ENCODE peak calls at places on chromosomes 4 and X, in six cellular contexts. A is sigmoid colon, Z is heart left ventricle, Q is cardiac muscle cell, D is OCI-LY7, N is ascending aorta. I is an unnamed sample.

GRCh38 chr4:60805500-60806313 is 394.4 kb upstream of the ADGRL3 start:
- DNase-seq in Q (peak; percentile 55), A (no peak), N (no peak), D (peak; percentile 23), Z (no peak), I (no peak)

GRCh38 chrX:14038375-14039077 is 8.8 kb upstream of the GEMIN8 start:
- DNase-seq in Q (no peak), A (no peak), D (no peak), N (no peak), Z (no peak), I (no peak)

GRCh38 chr4:170741856-170742255 is 652.1 kb upstream of the AADAT start:
- DNase-seq in Z (no peak), Q (no peak), D (no peak), N (no peak), A (no peak), I (no peak)

GRCh38 chrX:63656871-63657580 is 128.0 kb downstream of the ARHGEF9 start:
- DNase-seq in Z (peak; percentile 27), D (no peak), Q (peak; percentile 75), N (no peak), A (no peak), I (no peak)

GRCh38 chr4:103867311-103867710 is 147.5 kb upstream of the TACR3 start:
- DNase-seq in Z (no peak), A (no peak), N (no peak), D (no peak), Q (no peak), I (no peak)

GRCh38 chr4:6873792-6874461 is 35.7 kb upstream of the TBC1D14 start:
- DNase-seq in A (peak; percentile 77), Q (peak; percentile 76), D (peak; percentile 79), N (no peak), Z (peak; percentile 67), I (peak; percentile 78)

GRCh38 chr4:11428701-11429571 is at the start of gene HS3ST1:
- DNase-seq in Q (peak; percentile 84), A (peak; percentile 87), N (peak; percentile 23), D (no peak), Z (peak; percentile 83), I (peak; percentile 85)

GRCh38 chrX:135923353-135923752 is 29.8 kb downstream of the SAGE1 start:
- DNase-seq in N (no peak), D (peak; percentile 0), Z (no peak), Q (no peak), A (no peak), I (no peak)

GRCh38 chr4:119517361-119518229 is 111.0 kb downstream of the PDE5A start:
- DNase-seq in A (no peak), D (no peak), Q (peak; percentile 63), N (no peak), Z (no peak), I (no peak)

GRCh38 chrX:111181883-111182400 is 86.0 kb downstream of the PAK3 start:
- DNase-seq in Z (no peak), A (no peak), N (no peak), D (no peak), Q (no peak), I (no peak)

GRCh38 chrX:152821145-152821765 is 9.3 kb downstream of the CETN2 start:
- DNase-seq in Z (no peak), N (no peak), D (peak; percentile 25), Q (peak; percentile 31), A (no peak), I (peak; percentile 72)

GRCh38 chrX:36214924-36215323 is 295.4 kb downstream of the CFAP47 start:
- DNase-seq in A (no peak), Z (no peak), N (no peak), Q (no peak), D (no peak), I (no peak)

GRCh38 chr4:13617801-13618200 is 9.7 kb downstream of the BOD1L1 start:
- DNase-seq in Q (no peak), D (no peak), N (no peak), Z (no peak), A (no peak), I (no peak)

GRCh38 chrX:53077207-53078197 is 4.7 kb upstream of the TSPYL2 start:
- DNase-seq in Z (no peak), D (no peak), N (no peak), Q (no peak), A (no peak), I (no peak)

GRCh38 chrX:112819013-112819635 is 21.5 kb downstream of the AMOT start:
- DNase-seq in N (no peak), Q (peak; percentile 78), D (no peak), Z (no peak), A (no peak), I (no peak)

DNA sequence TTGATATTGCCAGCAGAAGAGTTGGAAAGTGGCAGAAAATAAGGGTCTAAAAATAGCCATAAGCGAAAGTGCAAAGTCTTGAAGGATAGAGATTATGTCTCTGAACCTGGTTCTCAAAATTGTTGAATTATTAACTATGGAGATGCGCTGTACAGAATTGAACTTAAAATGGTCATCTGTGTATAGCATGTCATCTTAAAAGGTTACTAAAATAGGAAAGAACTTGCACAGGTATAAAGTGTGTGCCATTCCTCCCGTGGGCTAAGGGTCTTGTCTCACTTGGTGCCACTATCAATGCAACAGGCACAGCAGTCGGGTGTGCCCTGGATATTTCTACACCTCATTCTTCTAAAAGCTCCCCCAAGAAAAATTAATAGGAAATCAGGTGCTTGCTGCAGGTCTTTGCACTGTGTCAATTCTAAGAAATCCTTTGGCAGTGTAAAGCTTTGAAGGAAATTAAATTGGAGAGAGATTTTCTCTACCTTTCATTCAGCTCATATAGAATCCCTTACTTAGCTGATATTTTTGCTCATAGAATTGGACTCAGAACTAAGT is 2.4 kb downstream of the SORBS2 start:
- DNase-seq in D (peak; percentile 15), N (no peak), A (no peak), Q (no peak), Z (no peak), I (no peak)
- H3K27ac ChIP-seq in D (peak overlapping the region; percentile 90), N (no peak overlapping the region), A (peak overlapping the region; percentile 87), Q (peak overlapping the region; percentile 96), Z (peak overlapping the region; percentile 82), I (peak overlapping the region; percentile 64)

GRCh38 chr4:184451726-184452125 is 22.6 kb downstream of the IRF2 start:
- DNase-seq in N (no peak), Z (no peak), D (no peak), A (no peak), Q (no peak), I (no peak)
- H3K4me1 ChIP-seq in N (peaks cover 5% of the 10 kb centered on the region), Z (peaks cover 56% of the 10 kb centered on the region), D (peaks cover 42% of the 10 kb centered on the region), A (peaks cover 60% of the 10 kb centered on the region), Q (peaks cover 7% of the 10 kb centered on the region), I (no peaks in the 10 kb centered on the region)

GRCh38 chr4:37609621-37610020 is 76.6 kb downstream of the RELL1 start:
- DNase-seq in N (no peak), A (no peak), Z (no peak), D (no peak), Q (no peak), I (no peak)
- H3K27ac ChIP-seq in N (no peak overlapping the region), A (no peak overlapping the region), Z (no peak overlapping the region), D (no peak overlapping the region), Q (no peak overlapping the region), I (no peak overlapping the region)

DNA sequence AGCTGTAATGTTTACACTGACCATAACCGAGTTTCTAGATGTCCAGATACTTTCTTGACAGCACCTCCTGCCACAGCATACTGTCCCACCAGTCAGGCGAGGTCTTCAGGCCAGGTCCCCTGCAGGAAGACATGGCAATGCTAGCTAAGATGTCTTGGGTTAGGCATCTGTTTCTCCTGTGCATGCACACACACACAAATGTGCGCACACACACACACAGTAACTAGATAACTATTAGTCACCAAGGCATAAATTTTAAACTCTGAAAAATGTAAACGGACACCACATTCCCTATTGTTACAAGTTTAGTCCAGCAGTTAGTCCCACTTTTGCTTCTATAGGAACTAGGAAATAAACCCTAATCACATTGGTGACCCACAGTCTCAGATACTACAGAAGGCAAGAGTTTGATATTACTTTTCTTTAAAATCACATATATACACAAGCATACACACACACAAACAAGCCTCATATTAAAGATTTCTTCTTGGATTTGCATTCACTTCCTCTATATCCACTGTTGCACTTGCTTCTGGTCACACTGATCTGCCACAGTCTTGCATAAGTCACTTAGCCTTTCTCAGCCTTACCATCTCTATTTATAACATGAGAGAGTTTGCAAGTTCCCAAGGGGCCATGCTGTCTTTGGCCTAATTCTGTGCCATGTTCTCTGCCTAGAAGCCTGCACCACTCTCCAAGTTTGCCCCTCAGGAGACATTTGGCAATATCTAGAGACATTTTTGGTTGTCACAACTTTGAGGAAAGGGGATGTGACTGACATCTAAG is 32.2 kb downstream of the IL21 start:
- DNase-seq in N (no peak), D (no peak), A (no peak), Z (no peak), Q (no peak), I (no peak)
- H3K4me1 ChIP-seq in N (no peaks in the 10 kb centered on the region), D (no peaks in the 10 kb centered on the region), A (peaks cover 16% of the 10 kb centered on the region), Z (no peaks in the 10 kb centered on the region), Q (peaks cover 4% of the 10 kb centered on the region), I (no peaks in the 10 kb centered on the region)

GRCh38 chrX:12999422-12999821 is 24.5 kb downstream of the TMSB4X start:
- DNase-seq in Q (no peak), A (no peak), N (no peak), D (peak; percentile 62), Z (no peak), I (peak; percentile 30)
- H3K27ac ChIP-seq in Q (no peak overlapping the region), A (no peak overlapping the region), N (no peak overlapping the region), D (peak overlapping the region; percentile 83), Z (no peak overlapping the region), I (peak overlapping the region; percentile 73)